ENCODE peak calls at places on chromosomes 4 and X, in five cellular contexts. One of them, this sample, is unnamed.

GRCh38 chr4:141571368-141571767 is 65.0 kb upstream of the IL15 start:
- DNase-seq in Right ventricle myocardium superior: no peak
- DNase-seq in stimulated activated CD8-positive, alpha-beta memory T cell treated with anti-CD3 and anti-CD28 coated beads, Interleukin-4, amount 100 ng/mL, for 1 hour: no peak
- DNase-seq in effector memory CD8-positive, alpha-beta T cell: no peak
- DNase-seq in fibroblast of pulmonary artery: peak
- DNase-seq in this sample: no peak

GRCh38 chrX:119190736-119191282 is 45.3 kb upstream of the PGRMC1 start:
- DNase-seq in Right ventricle myocardium superior: no peak
- DNase-seq in stimulated activated CD8-positive, alpha-beta memory T cell treated with anti-CD3 and anti-CD28 coated beads, Interleukin-4, amount 100 ng/mL, for 1 hour: no peak
- DNase-seq in effector memory CD8-positive, alpha-beta T cell: no peak
- DNase-seq in fibroblast of pulmonary artery: peak
- DNase-seq in this sample: no peak

GRCh38 chr4:152258804-152259708 is 276.8 kb downstream of the FBXW7 start:
- DNase-seq in Right ventricle myocardium superior: no peak
- DNase-seq in stimulated activated CD8-positive, alpha-beta memory T cell treated with anti-CD3 and anti-CD28 coated beads, Interleukin-4, amount 100 ng/mL, for 1 hour: no peak
- DNase-seq in effector memory CD8-positive, alpha-beta T cell: no peak
- DNase-seq in fibroblast of pulmonary artery: peak
- DNase-seq in this sample: no peak

GRCh38 chr4:47654972-47655693 is 170.1 kb downstream of the ATP10D start:
- DNase-seq in Right ventricle myocardium superior: no peak
- DNase-seq in stimulated activated CD8-positive, alpha-beta memory T cell treated with anti-CD3 and anti-CD28 coated beads, Interleukin-4, amount 100 ng/mL, for 1 hour: no peak
- DNase-seq in effector memory CD8-positive, alpha-beta T cell: no peak
- DNase-seq in fibroblast of pulmonary artery: no peak
- DNase-seq in this sample: no peak

GRCh38 chr4:28014469-28014868 is 1153.8 kb downstream of the STIM2 start:
- DNase-seq in Right ventricle myocardium superior: no peak
- DNase-seq in stimulated activated CD8-positive, alpha-beta memory T cell treated with anti-CD3 and anti-CD28 coated beads, Interleukin-4, amount 100 ng/mL, for 1 hour: no peak
- DNase-seq in effector memory CD8-positive, alpha-beta T cell: no peak
- DNase-seq in fibroblast of pulmonary artery: no peak
- DNase-seq in this sample: no peak

GRCh38 chrX:46624090-46624786 is 50.7 kb downstream of the CHST7 start:
- DNase-seq in Right ventricle myocardium superior: no peak
- DNase-seq in stimulated activated CD8-positive, alpha-beta memory T cell treated with anti-CD3 and anti-CD28 coated beads, Interleukin-4, amount 100 ng/mL, for 1 hour: no peak
- DNase-seq in effector memory CD8-positive, alpha-beta T cell: no peak
- DNase-seq in fibroblast of pulmonary artery: no peak
- DNase-seq in this sample: no peak

GRCh38 chr4:30721353-30722091 is 1.4 kb downstream of the PCDH7 start:
- DNase-seq in Right ventricle myocardium superior: peak
- DNase-seq in stimulated activated CD8-positive, alpha-beta memory T cell treated with anti-CD3 and anti-CD28 coated beads, Interleukin-4, amount 100 ng/mL, for 1 hour: no peak
- DNase-seq in effector memory CD8-positive, alpha-beta T cell: no peak
- DNase-seq in fibroblast of pulmonary artery: peak
- DNase-seq in this sample: no peak

GRCh38 chr4:2042207-2042946 is 16.8 kb upstream of the NAT8L start:
- DNase-seq in Right ventricle myocardium superior: peak
- DNase-seq in stimulated activated CD8-positive, alpha-beta memory T cell treated with anti-CD3 and anti-CD28 coated beads, Interleukin-4, amount 100 ng/mL, for 1 hour: no peak
- DNase-seq in effector memory CD8-positive, alpha-beta T cell: peak
- DNase-seq in fibroblast of pulmonary artery: no peak
- DNase-seq in this sample: no peak

GRCh38 chr4:171308661-171309060 is 504.5 kb upstream of the GALNTL6 start:
- DNase-seq in Right ventricle myocardium superior: no peak
- DNase-seq in stimulated activated CD8-positive, alpha-beta memory T cell treated with anti-CD3 and anti-CD28 coated beads, Interleukin-4, amount 100 ng/mL, for 1 hour: no peak
- DNase-seq in effector memory CD8-positive, alpha-beta T cell: no peak
- DNase-seq in fibroblast of pulmonary artery: no peak
- DNase-seq in this sample: no peak

GRCh38 chrX:141314441-141314840 is 72.1 kb upstream of the SPANXC start:
- DNase-seq in Right ventricle myocardium superior: no peak
- DNase-seq in stimulated activated CD8-positive, alpha-beta memory T cell treated with anti-CD3 and anti-CD28 coated beads, Interleukin-4, amount 100 ng/mL, for 1 hour: no peak
- DNase-seq in effector memory CD8-positive, alpha-beta T cell: no peak
- DNase-seq in fibroblast of pulmonary artery: peak
- DNase-seq in this sample: no peak

GRCh38 chr4:88623097-88623496 is 30.8 kb downstream of the HERC3 start:
- DNase-seq in Right ventricle myocardium superior: no peak
- DNase-seq in stimulated activated CD8-positive, alpha-beta memory T cell treated with anti-CD3 and anti-CD28 coated beads, Interleukin-4, amount 100 ng/mL, for 1 hour: no peak
- DNase-seq in effector memory CD8-positive, alpha-beta T cell: no peak
- DNase-seq in fibroblast of pulmonary artery: peak
- DNase-seq in this sample: no peak

GRCh38 chrX:96563663-96564062 is 121.0 kb upstream of the DIAPH2 start:
- DNase-seq in Right ventricle myocardium superior: no peak
- DNase-seq in stimulated activated CD8-positive, alpha-beta memory T cell treated with anti-CD3 and anti-CD28 coated beads, Interleukin-4, amount 100 ng/mL, for 1 hour: no peak
- DNase-seq in effector memory CD8-positive, alpha-beta T cell: no peak
- DNase-seq in fibroblast of pulmonary artery: peak
- DNase-seq in this sample: no peak

GRCh38 chrX:134013092-134013497 is 27.7 kb upstream of the GPC3 start:
- DNase-seq in Right ventricle myocardium superior: no peak
- DNase-seq in stimulated activated CD8-positive, alpha-beta memory T cell treated with anti-CD3 and anti-CD28 coated beads, Interleukin-4, amount 100 ng/mL, for 1 hour: no peak
- DNase-seq in effector memory CD8-positive, alpha-beta T cell: no peak
- DNase-seq in fibroblast of pulmonary artery: peak
- DNase-seq in this sample: no peak

GRCh38 chr4:140637836-140638235 is 69.1 kb upstream of the UCP1 start:
- DNase-seq in Right ventricle myocardium superior: no peak
- DNase-seq in stimulated activated CD8-positive, alpha-beta memory T cell treated with anti-CD3 and anti-CD28 coated beads, Interleukin-4, amount 100 ng/mL, for 1 hour: no peak
- DNase-seq in effector memory CD8-positive, alpha-beta T cell: no peak
- DNase-seq in fibroblast of pulmonary artery: peak
- DNase-seq in this sample: no peak

GRCh38 chr4:81804849-81805248 is 333.1 kb upstream of the RASGEF1B start:
- DNase-seq in Right ventricle myocardium superior: no peak
- DNase-seq in stimulated activated CD8-positive, alpha-beta memory T cell treated with anti-CD3 and anti-CD28 coated beads, Interleukin-4, amount 100 ng/mL, for 1 hour: no peak
- DNase-seq in effector memory CD8-positive, alpha-beta T cell: no peak
- DNase-seq in fibroblast of pulmonary artery: no peak
- DNase-seq in this sample: no peak

GRCh38 chr4:101304916-101305315 is 42.4 kb downstream of the PPP3CA start:
- DNase-seq in Right ventricle myocardium superior: no peak
- DNase-seq in stimulated activated CD8-positive, alpha-beta memory T cell treated with anti-CD3 and anti-CD28 coated beads, Interleukin-4, amount 100 ng/mL, for 1 hour: no peak
- DNase-seq in effector memory CD8-positive, alpha-beta T cell: no peak
- DNase-seq in fibroblast of pulmonary artery: peak
- DNase-seq in this sample: no peak

GRCh38 chr4:122378711-122379110 is at the start of gene ADAD1:
- DNase-seq in Right ventricle myocardium superior: no peak
- DNase-seq in stimulated activated CD8-positive, alpha-beta memory T cell treated with anti-CD3 and anti-CD28 coated beads, Interleukin-4, amount 100 ng/mL, for 1 hour: no peak
- DNase-seq in effector memory CD8-positive, alpha-beta T cell: no peak
- DNase-seq in fibroblast of pulmonary artery: no peak
- DNase-seq in this sample: no peak

GRCh38 chr4:86376850-86377249 is 17.0 kb upstream of the MAPK10 start:
- DNase-seq in Right ventricle myocardium superior: no peak
- DNase-seq in stimulated activated CD8-positive, alpha-beta memory T cell treated with anti-CD3 and anti-CD28 coated beads, Interleukin-4, amount 100 ng/mL, for 1 hour: no peak
- DNase-seq in effector memory CD8-positive, alpha-beta T cell: no peak
- DNase-seq in fibroblast of pulmonary artery: no peak
- DNase-seq in this sample: no peak

GRCh38 chr4:27270435-27270834 is 409.8 kb downstream of the STIM2 start:
- DNase-seq in Right ventricle myocardium superior: no peak
- DNase-seq in stimulated activated CD8-positive, alpha-beta memory T cell treated with anti-CD3 and anti-CD28 coated beads, Interleukin-4, amount 100 ng/mL, for 1 hour: no peak
- DNase-seq in effector memory CD8-positive, alpha-beta T cell: no peak
- DNase-seq in fibroblast of pulmonary artery: no peak
- DNase-seq in this sample: no peak

GRCh38 chr4:76434901-76435688 is at the start of gene SHROOM3:
- DNase-seq in Right ventricle myocardium superior: no peak
- DNase-seq in stimulated activated CD8-positive, alpha-beta memory T cell treated with anti-CD3 and anti-CD28 coated beads, Interleukin-4, amount 100 ng/mL, for 1 hour: no peak
- DNase-seq in effector memory CD8-positive, alpha-beta T cell: no peak
- DNase-seq in fibroblast of pulmonary artery: no peak
- DNase-seq in this sample: no peak

GRCh38 chr4:125838239-125838601 is 523.5 kb downstream of the FAT4 start:
- DNase-seq in Right ventricle myocardium superior: no peak
- DNase-seq in stimulated activated CD8-positive, alpha-beta memory T cell treated with anti-CD3 and anti-CD28 coated beads, Interleukin-4, amount 100 ng/mL, for 1 hour: no peak
- DNase-seq in effector memory CD8-positive, alpha-beta T cell: no peak
- DNase-seq in fibroblast of pulmonary artery: no peak
- DNase-seq in this sample: no peak

GRCh38 chr4:111537861-111538260 is 607.4 kb upstream of the FAM241A start:
- DNase-seq in Right ventricle myocardium superior: no peak
- DNase-seq in stimulated activated CD8-positive, alpha-beta memory T cell treated with anti-CD3 and anti-CD28 coated beads, Interleukin-4, amount 100 ng/mL, for 1 hour: no peak
- DNase-seq in effector memory CD8-positive, alpha-beta T cell: no peak
- DNase-seq in fibroblast of pulmonary artery: peak
- DNase-seq in this sample: no peak

GRCh38 chr4:128468485-128468989 is 180.9 kb upstream of the PGRMC2 start:
- DNase-seq in Right ventricle myocardium superior: peak
- DNase-seq in stimulated activated CD8-positive, alpha-beta memory T cell treated with anti-CD3 and anti-CD28 coated beads, Interleukin-4, amount 100 ng/mL, for 1 hour: no peak
- DNase-seq in effector memory CD8-positive, alpha-beta T cell: no peak
- DNase-seq in fibroblast of pulmonary artery: peak
- DNase-seq in this sample: no peak

GRCh38 chr4:167544391-167544790 is 310.1 kb upstream of the SPOCK3 start:
- DNase-seq in Right ventricle myocardium superior: no peak
- DNase-seq in stimulated activated CD8-positive, alpha-beta memory T cell treated with anti-CD3 and anti-CD28 coated beads, Interleukin-4, amount 100 ng/mL, for 1 hour: no peak
- DNase-seq in effector memory CD8-positive, alpha-beta T cell: no peak
- DNase-seq in fibroblast of pulmonary artery: no peak
- DNase-seq in this sample: no peak

GRCh38 chr4:150181536-150181935 is 103.3 kb downstream of the DCLK2 start:
- DNase-seq in Right ventricle myocardium superior: no peak
- DNase-seq in stimulated activated CD8-positive, alpha-beta memory T cell treated with anti-CD3 and anti-CD28 coated beads, Interleukin-4, amount 100 ng/mL, for 1 hour: no peak
- DNase-seq in effector memory CD8-positive, alpha-beta T cell: no peak
- DNase-seq in fibroblast of pulmonary artery: peak
- DNase-seq in this sample: no peak

GRCh38 chrX:154373340-154374306 is 811 bp downstream of the FLNA start:
- DNase-seq in Right ventricle myocardium superior: peak
- DNase-seq in stimulated activated CD8-positive, alpha-beta memory T cell treated with anti-CD3 and anti-CD28 coated beads, Interleukin-4, amount 100 ng/mL, for 1 hour: no peak
- DNase-seq in effector memory CD8-positive, alpha-beta T cell: no peak
- DNase-seq in fibroblast of pulmonary artery: peak
- DNase-seq in this sample: no peak

GRCh38 chr4:70913947-70914445 is 11.8 kb downstream of the MOB1B start:
- DNase-seq in Right ventricle myocardium superior: no peak
- DNase-seq in stimulated activated CD8-positive, alpha-beta memory T cell treated with anti-CD3 and anti-CD28 coated beads, Interleukin-4, amount 100 ng/mL, for 1 hour: no peak
- DNase-seq in effector memory CD8-positive, alpha-beta T cell: no peak
- DNase-seq in fibroblast of pulmonary artery: peak
- DNase-seq in this sample: no peak

GRCh38 chr4:40621592-40622512 is 7.8 kb downstream of the RBM47 start:
- DNase-seq in Right ventricle myocardium superior: peak
- DNase-seq in stimulated activated CD8-positive, alpha-beta memory T cell treated with anti-CD3 and anti-CD28 coated beads, Interleukin-4, amount 100 ng/mL, for 1 hour: no peak
- DNase-seq in effector memory CD8-positive, alpha-beta T cell: no peak
- DNase-seq in fibroblast of pulmonary artery: peak
- DNase-seq in this sample: no peak

GRCh38 chr4:173520921-173521473 is 9.0 kb downstream of the HAND2 start:
- DNase-seq in Right ventricle myocardium superior: no peak
- DNase-seq in stimulated activated CD8-positive, alpha-beta memory T cell treated with anti-CD3 and anti-CD28 coated beads, Interleukin-4, amount 100 ng/mL, for 1 hour: no peak
- DNase-seq in effector memory CD8-positive, alpha-beta T cell: no peak
- DNase-seq in fibroblast of pulmonary artery: no peak
- DNase-seq in this sample: no peak

GRCh38 chr4:17587094-17587822 is 10.3 kb downstream of the LAP3 start:
- DNase-seq in Right ventricle myocardium superior: no peak
- DNase-seq in stimulated activated CD8-positive, alpha-beta memory T cell treated with anti-CD3 and anti-CD28 coated beads, Interleukin-4, amount 100 ng/mL, for 1 hour: no peak
- DNase-seq in effector memory CD8-positive, alpha-beta T cell: no peak
- DNase-seq in fibroblast of pulmonary artery: no peak
- DNase-seq in this sample: no peak

GRCh38 chr4:7788687-7789425 is 150.8 kb downstream of the AFAP1 start:
- DNase-seq in Right ventricle myocardium superior: peak
- DNase-seq in stimulated activated CD8-positive, alpha-beta memory T cell treated with anti-CD3 and anti-CD28 coated beads, Interleukin-4, amount 100 ng/mL, for 1 hour: no peak
- DNase-seq in effector memory CD8-positive, alpha-beta T cell: no peak
- DNase-seq in fibroblast of pulmonary artery: peak
- DNase-seq in this sample: no peak

GRCh38 chrX:45851434-45851991 is 650.8 kb upstream of the DIPK2B start:
- DNase-seq in Right ventricle myocardium superior: no peak
- DNase-seq in stimulated activated CD8-positive, alpha-beta memory T cell treated with anti-CD3 and anti-CD28 coated beads, Interleukin-4, amount 100 ng/mL, for 1 hour: no peak
- DNase-seq in effector memory CD8-positive, alpha-beta T cell: no peak
- DNase-seq in fibroblast of pulmonary artery: no peak
- DNase-seq in this sample: no peak

GRCh38 chr4:153205028-153205648 is 895 bp downstream of the TRIM2 start:
- DNase-seq in Right ventricle myocardium superior: no peak
- DNase-seq in stimulated activated CD8-positive, alpha-beta memory T cell treated with anti-CD3 and anti-CD28 coated beads, Interleukin-4, amount 100 ng/mL, for 1 hour: no peak
- DNase-seq in effector memory CD8-positive, alpha-beta T cell: peak
- DNase-seq in fibroblast of pulmonary artery: no peak
- DNase-seq in this sample: no peak

GRCh38 chrX:134999469-134999868 is 8.7 kb downstream of the SMIM10 start:
- DNase-seq in Right ventricle myocardium superior: no peak
- DNase-seq in stimulated activated CD8-positive, alpha-beta memory T cell treated with anti-CD3 and anti-CD28 coated beads, Interleukin-4, amount 100 ng/mL, for 1 hour: no peak
- DNase-seq in effector memory CD8-positive, alpha-beta T cell: no peak
- DNase-seq in fibroblast of pulmonary artery: peak
- DNase-seq in this sample: no peak

GRCh38 chr4:121147923-121148443 is 16.1 kb downstream of the TNIP3 start:
- DNase-seq in Right ventricle myocardium superior: no peak
- DNase-seq in stimulated activated CD8-positive, alpha-beta memory T cell treated with anti-CD3 and anti-CD28 coated beads, Interleukin-4, amount 100 ng/mL, for 1 hour: no peak
- DNase-seq in effector memory CD8-positive, alpha-beta T cell: no peak
- DNase-seq in fibroblast of pulmonary artery: no peak
- DNase-seq in this sample: no peak

This sample was measured in cortex of kidney.